ENCODE peak calls at places on chromosomes 11 and 22, in five cellular contexts. One of them, this sample, is unnamed. For H3K4me1, the result is how much of the 10 kb centered on the place peaks cover.

GRCh38 chr22:42945736-42946135 is 69.2 kb downstream of the PACSIN2 start:
- DNase-seq in mucosa of descending colon: no peak
- DNase-seq in pancreas: no peak
- DNase-seq in mesenchymal stem cell: no peak
- DNase-seq in OCI-LY7: no peak
- DNase-seq in this sample: no peak

GRCh38 chr22:32328306-32329201 is 29.1 kb upstream of the RFPL3 start:
- DNase-seq in mucosa of descending colon: no peak
- DNase-seq in pancreas: no peak
- DNase-seq in mesenchymal stem cell: no peak
- DNase-seq in OCI-LY7: no peak
- DNase-seq in this sample: no peak

GRCh38 chr11:122167100-122167499 is 51.1 kb upstream of the BLID start:
- DNase-seq in mucosa of descending colon: no peak
- DNase-seq in pancreas: no peak
- DNase-seq in mesenchymal stem cell: peak
- DNase-seq in OCI-LY7: no peak
- DNase-seq in this sample: no peak

GRCh38 chr11:55942785-55943392 is 6.7 kb upstream of the OR5I1 start:
- DNase-seq in mucosa of descending colon: no peak
- DNase-seq in pancreas: no peak
- DNase-seq in mesenchymal stem cell: peak
- DNase-seq in OCI-LY7: peak
- DNase-seq in this sample: no peak

GRCh38 chr11:74577624-74578396 is 14.6 kb upstream of the POLD3 start:
- DNase-seq in mucosa of descending colon: no peak
- DNase-seq in pancreas: no peak
- DNase-seq in mesenchymal stem cell: no peak
- DNase-seq in OCI-LY7: no peak
- DNase-seq in this sample: no peak

GRCh38 chr22:26489447-26490036 is 5.9 kb downstream of the SRRD start:
- DNase-seq in mucosa of descending colon: no peak
- DNase-seq in pancreas: no peak
- DNase-seq in mesenchymal stem cell: no peak
- DNase-seq in OCI-LY7: no peak
- DNase-seq in this sample: no peak

GRCh38 chr22:45576730-45577464 is 74.2 kb downstream of the FBLN1 start:
- DNase-seq in mucosa of descending colon: no peak
- DNase-seq in pancreas: no peak
- DNase-seq in mesenchymal stem cell: no peak
- DNase-seq in OCI-LY7: no peak
- DNase-seq in this sample: no peak

GRCh38 chr11:75823415-75823814 is 8.4 kb downstream of the UVRAG start:
- DNase-seq in mucosa of descending colon: no peak
- DNase-seq in pancreas: no peak
- DNase-seq in mesenchymal stem cell: no peak
- DNase-seq in OCI-LY7: peak
- DNase-seq in this sample: no peak

GRCh38 chr11:75013051-75013450 is 24.3 kb downstream of the NEU3 start:
- DNase-seq in mucosa of descending colon: no peak
- DNase-seq in pancreas: no peak
- DNase-seq in mesenchymal stem cell: peak
- DNase-seq in OCI-LY7: no peak
- DNase-seq in this sample: no peak

GRCh38 chr11:73387594-73388021 is 11.4 kb downstream of the RELT start:
- DNase-seq in mucosa of descending colon: peak
- DNase-seq in pancreas: no peak
- DNase-seq in mesenchymal stem cell: no peak
- DNase-seq in OCI-LY7: no peak
- DNase-seq in this sample: no peak

GRCh38 chr11:64787526-64788320 is 9.4 kb upstream of the SF1 start:
- DNase-seq in mucosa of descending colon: peak
- DNase-seq in pancreas: peak
- DNase-seq in mesenchymal stem cell: peak
- DNase-seq in OCI-LY7: peak
- DNase-seq in this sample: no peak

GRCh38 chr11:77506857-77507256 is 33.0 kb upstream of the PAK1 start:
- DNase-seq in mucosa of descending colon: no peak
- DNase-seq in pancreas: no peak
- DNase-seq in mesenchymal stem cell: no peak
- DNase-seq in OCI-LY7: no peak
- DNase-seq in this sample: no peak

GRCh38 chr11:118628432-118628831 is 21.0 kb downstream of the PHLDB1 start:
- DNase-seq in mucosa of descending colon: no peak
- DNase-seq in pancreas: peak
- DNase-seq in mesenchymal stem cell: no peak
- DNase-seq in OCI-LY7: no peak
- DNase-seq in this sample: no peak

GRCh38 chr11:102829671-102830070 is 13.7 kb downstream of the MMP3 start:
- DNase-seq in mucosa of descending colon: no peak
- DNase-seq in pancreas: no peak
- DNase-seq in mesenchymal stem cell: no peak
- DNase-seq in OCI-LY7: no peak
- DNase-seq in this sample: no peak

GRCh38 chr11:8717544-8717875 is 34.9 kb downstream of the RPL27A start:
- DNase-seq in mucosa of descending colon: no peak
- DNase-seq in pancreas: no peak
- DNase-seq in mesenchymal stem cell: no peak
- DNase-seq in OCI-LY7: no peak
- DNase-seq in this sample: no peak

GRCh38 chr11:64531422-64531821 is 59.6 kb upstream of the SLC22A12 start:
- DNase-seq in mucosa of descending colon: no peak
- DNase-seq in pancreas: no peak
- DNase-seq in mesenchymal stem cell: no peak
- DNase-seq in OCI-LY7: no peak
- DNase-seq in this sample: no peak

GRCh38 chr11:57890521-57890920 is 128.9 kb downstream of the CTNND1 start:
- DNase-seq in mucosa of descending colon: no peak
- DNase-seq in pancreas: no peak
- DNase-seq in mesenchymal stem cell: no peak
- DNase-seq in OCI-LY7: no peak
- DNase-seq in this sample: no peak

GRCh38 chr11:47394322-47395224 is 13.8 kb upstream of the SLC39A13 start:
- DNase-seq in mucosa of descending colon: peak
- DNase-seq in pancreas: no peak
- DNase-seq in mesenchymal stem cell: peak
- DNase-seq in OCI-LY7: peak
- DNase-seq in this sample: no peak

GRCh38 chr22:50071432-50072166 is 13.5 kb upstream of the TTLL8 start:
- DNase-seq in mucosa of descending colon: peak
- DNase-seq in pancreas: no peak
- DNase-seq in mesenchymal stem cell: no peak
- DNase-seq in OCI-LY7: no peak
- DNase-seq in this sample: no peak

GRCh38 chr11:13110929-13111812 is 102.1 kb downstream of the RASSF10 start:
- DNase-seq in mucosa of descending colon: no peak
- DNase-seq in pancreas: no peak
- DNase-seq in mesenchymal stem cell: no peak
- DNase-seq in OCI-LY7: no peak
- DNase-seq in this sample: no peak

DNA sequence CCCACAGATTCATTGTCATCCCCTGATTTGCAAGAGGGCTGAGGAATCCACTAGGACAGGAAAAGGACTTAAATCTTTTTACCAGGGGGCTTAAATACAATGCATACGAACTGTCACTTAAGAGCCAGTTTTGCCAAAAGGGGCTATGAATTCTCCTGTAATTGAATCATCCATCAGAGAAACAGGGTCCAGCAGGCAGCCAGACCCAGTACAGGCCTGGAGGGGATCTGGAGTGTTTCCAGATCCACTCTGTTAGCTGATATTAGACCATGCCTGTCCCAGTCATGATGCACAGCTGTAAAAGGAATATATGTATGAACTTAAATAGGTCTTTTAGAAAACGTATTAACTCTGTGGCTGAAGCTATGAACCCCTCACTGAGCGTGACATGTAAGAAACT is 53.8 kb upstream of the PRSS23 start:
- DNase-seq in mucosa of descending colon: no peak
- DNase-seq in pancreas: no peak
- DNase-seq in mesenchymal stem cell: peak
- DNase-seq in OCI-LY7: no peak
- DNase-seq in this sample: no peak
- H3K4me1 ChIP-seq in mucosa of descending colon: under half
- H3K4me1 ChIP-seq in pancreas: under half
- H3K4me1 ChIP-seq in mesenchymal stem cell: under half
- H3K4me1 ChIP-seq in OCI-LY7: under half
- H3K4me1 ChIP-seq in this sample: under half

GRCh38 chr22:23268877-23269276 is 88.6 kb downstream of the BCR start:
- DNase-seq in mucosa of descending colon: no peak
- DNase-seq in pancreas: no peak
- DNase-seq in mesenchymal stem cell: no peak
- DNase-seq in OCI-LY7: peak
- DNase-seq in this sample: no peak

GRCh38 chr22:23268139-23268712 is 87.9 kb downstream of the BCR start:
- DNase-seq in mucosa of descending colon: no peak
- DNase-seq in pancreas: no peak
- DNase-seq in mesenchymal stem cell: no peak
- DNase-seq in OCI-LY7: peak
- DNase-seq in this sample: no peak

GRCh38 chr22:23265389-23265700 is 85.0 kb downstream of the BCR start:
- DNase-seq in mucosa of descending colon: no peak
- DNase-seq in pancreas: no peak
- DNase-seq in mesenchymal stem cell: no peak
- DNase-seq in OCI-LY7: no peak
- DNase-seq in this sample: no peak

GRCh38 chr22:23266780-23267179 is 86.5 kb downstream of the BCR start:
- DNase-seq in mucosa of descending colon: no peak
- DNase-seq in pancreas: no peak
- DNase-seq in mesenchymal stem cell: no peak
- DNase-seq in OCI-LY7: no peak
- DNase-seq in this sample: no peak

DNA sequence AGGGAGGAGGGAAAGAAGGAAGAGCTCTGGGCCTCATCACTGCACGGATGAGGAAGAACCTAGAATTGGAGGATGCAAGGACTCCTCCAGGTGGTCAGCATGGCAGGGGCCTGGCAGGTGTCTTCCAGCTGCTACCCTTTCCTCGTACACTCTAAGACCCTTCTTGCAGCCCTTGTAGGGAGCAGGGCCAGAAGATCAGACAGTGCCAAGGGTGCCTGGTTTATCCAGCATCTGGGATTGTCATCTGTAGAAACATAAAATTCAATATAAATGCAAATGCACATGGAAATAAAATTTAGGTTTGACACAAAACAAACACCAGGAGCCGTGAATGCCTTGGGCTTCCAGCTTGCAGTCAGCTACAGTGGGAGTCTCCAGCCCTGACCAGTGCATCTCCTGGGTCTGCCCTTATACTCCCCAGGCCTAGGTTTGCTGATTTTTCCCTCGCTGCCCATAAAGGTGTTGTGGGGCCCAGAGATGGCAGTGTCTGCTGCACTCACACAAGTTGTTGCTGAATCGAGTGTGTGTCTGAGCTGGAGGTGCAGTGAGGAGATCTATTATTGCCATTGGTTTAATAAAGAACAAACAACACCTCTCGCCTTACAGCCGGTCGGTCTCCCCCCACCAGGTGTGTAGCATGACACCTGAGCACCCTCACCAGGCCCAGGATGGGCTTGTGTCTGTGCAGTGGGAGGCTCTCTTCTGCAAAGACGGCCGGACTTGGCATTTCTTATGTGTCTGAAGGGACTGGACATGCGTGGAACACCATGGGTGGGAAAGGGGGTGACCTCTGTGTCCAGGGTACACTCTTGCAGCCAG is 87.1 kb downstream of the BCR start:
- DNase-seq in mucosa of descending colon: no peak
- DNase-seq in pancreas: no peak
- DNase-seq in mesenchymal stem cell: no peak
- DNase-seq in OCI-LY7: peak
- DNase-seq in this sample: no peak
- H3K4me3 ChIP-seq in mucosa of descending colon: no peak
- H3K4me3 ChIP-seq in pancreas: no peak
- H3K4me3 ChIP-seq in mesenchymal stem cell: no peak
- H3K4me3 ChIP-seq in OCI-LY7: peak
- H3K4me3 ChIP-seq in this sample: no peak

GRCh38 chr11:11845551-11845950 is 3.8 kb downstream of the USP47 start:
- DNase-seq in mucosa of descending colon: no peak
- DNase-seq in pancreas: no peak
- DNase-seq in mesenchymal stem cell: no peak
- DNase-seq in OCI-LY7: no peak
- DNase-seq in this sample: no peak

GRCh38 chr11:11849127-11849746 is 7.5 kb downstream of the USP47 start:
- DNase-seq in mucosa of descending colon: no peak
- DNase-seq in pancreas: peak
- DNase-seq in mesenchymal stem cell: peak
- DNase-seq in OCI-LY7: peak
- DNase-seq in this sample: no peak

GRCh38 chr11:11847082-11847481 is 5.3 kb downstream of the USP47 start:
- DNase-seq in mucosa of descending colon: no peak
- DNase-seq in pancreas: no peak
- DNase-seq in mesenchymal stem cell: no peak
- DNase-seq in OCI-LY7: no peak
- DNase-seq in this sample: no peak

GRCh38 chr11:11845066-11845465 is 3.3 kb downstream of the USP47 start:
- DNase-seq in mucosa of descending colon: no peak
- DNase-seq in pancreas: no peak
- DNase-seq in mesenchymal stem cell: no peak
- DNase-seq in OCI-LY7: no peak
- DNase-seq in this sample: no peak

DNA sequence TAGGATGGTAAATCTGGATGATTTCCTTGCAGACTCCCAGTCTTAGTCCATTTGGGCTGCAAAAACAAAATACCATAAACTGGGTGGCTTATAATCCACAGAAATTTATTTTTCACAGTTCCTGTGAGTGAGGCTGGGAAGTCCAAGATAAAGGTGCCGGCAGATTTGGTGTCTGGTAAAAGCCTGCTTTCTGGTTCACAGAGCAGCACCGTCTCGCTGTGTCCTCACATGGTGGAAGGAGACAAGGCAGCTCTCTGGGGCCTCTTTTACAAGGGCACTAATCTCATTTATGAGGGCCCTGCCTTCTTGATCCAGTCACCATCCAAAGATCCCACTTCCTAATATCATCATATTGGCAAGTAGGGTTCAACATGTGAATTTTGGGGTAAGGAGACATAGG is 8.9 kb downstream of the USP47 start:
- DNase-seq in mucosa of descending colon: no peak
- DNase-seq in pancreas: no peak
- DNase-seq in mesenchymal stem cell: no peak
- DNase-seq in OCI-LY7: no peak
- DNase-seq in this sample: no peak
- H3K4me1 ChIP-seq in mucosa of descending colon: under half
- H3K4me1 ChIP-seq in pancreas: half or more
- H3K4me1 ChIP-seq in mesenchymal stem cell: under half
- H3K4me1 ChIP-seq in OCI-LY7: under half
- H3K4me1 ChIP-seq in this sample: under half

GRCh38 chr11:43579919-43580276 is 100.6 kb upstream of the HSD17B12 start:
- DNase-seq in mucosa of descending colon: no peak
- DNase-seq in pancreas: no peak
- DNase-seq in mesenchymal stem cell: no peak
- DNase-seq in OCI-LY7: no peak
- DNase-seq in this sample: no peak

GRCh38 chr11:43582024-43582836 is 98.3 kb upstream of the HSD17B12 start:
- DNase-seq in mucosa of descending colon: no peak
- DNase-seq in pancreas: no peak
- DNase-seq in mesenchymal stem cell: no peak
- DNase-seq in OCI-LY7: no peak
- DNase-seq in this sample: no peak

GRCh38 chr11:43580735-43581369 is 99.7 kb upstream of the HSD17B12 start:
- DNase-seq in mucosa of descending colon: no peak
- DNase-seq in pancreas: no peak
- DNase-seq in mesenchymal stem cell: no peak
- DNase-seq in OCI-LY7: no peak
- DNase-seq in this sample: no peak

GRCh38 chr11:43582837-43583462 is 97.6 kb upstream of the HSD17B12 start:
- DNase-seq in mucosa of descending colon: no peak
- DNase-seq in pancreas: no peak
- DNase-seq in mesenchymal stem cell: no peak
- DNase-seq in OCI-LY7: no peak
- DNase-seq in this sample: no peak

GRCh38 chr11:43581370-43582023 is 99.0 kb upstream of the HSD17B12 start:
- DNase-seq in mucosa of descending colon: no peak
- DNase-seq in pancreas: no peak
- DNase-seq in mesenchymal stem cell: no peak
- DNase-seq in OCI-LY7: no peak
- DNase-seq in this sample: no peak
- H3K4me3 ChIP-seq in mucosa of descending colon: no peak
- H3K4me3 ChIP-seq in pancreas: no peak
- H3K4me3 ChIP-seq in mesenchymal stem cell: no peak
- H3K4me3 ChIP-seq in OCI-LY7: no peak
- H3K4me3 ChIP-seq in this sample: peak